ENCODE peak calls at places on chromosomes 11 and 22, in four cellular contexts. T, X, D and H are unnamed samples.

GRCh38 chr11:14906614-14907392 is 14.8 kb upstream of the CYP2R1 start:
- DNase-seq in T (no peak), X (no peak), D (no peak), H (no peak)

GRCh38 chr11:122951231-122951630 is 30.4 kb downstream of the BSX start:
- DNase-seq in T (no peak), X (no peak), D (no peak), H (no peak)

GRCh38 chr11:19370100-19370861 is 129.5 kb upstream of the E2F8 start:
- DNase-seq in T (no peak), X (no peak), D (no peak), H (peak)

GRCh38 chr22:23520875-23521441 is 59.1 kb downstream of the IGLL1 start:
- DNase-seq in T (peak), X (no peak), D (no peak), H (no peak)

GRCh38 chr11:55949330-55949729 is 13.1 kb upstream of the OR5I1 start:
- DNase-seq in T (no peak), X (no peak), D (no peak), H (no peak)

GRCh38 chr11:117468888-117469287 is 141.2 kb downstream of the CEP164 start:
- DNase-seq in T (no peak), X (no peak), D (no peak), H (no peak)

GRCh38 chr22:22446527-22446926 is 62.0 kb downstream of the ZNF280B start:
- DNase-seq in T (no peak), X (no peak), D (no peak), H (no peak)

GRCh38 chr22:23159287-23159622 is 14.0 kb downstream of the RAB36 start:
- DNase-seq in T (no peak), X (no peak), D (no peak), H (no peak)

GRCh38 chr11:7196396-7197146 is 55.1 kb upstream of the SYT9 start:
- DNase-seq in T (no peak), X (no peak), D (no peak), H (no peak)

GRCh38 chr22:48886604-48887393 is 940.9 kb downstream of the BRD1 start:
- DNase-seq in T (no peak), X (no peak), D (no peak), H (no peak)

GRCh38 chr11:46238078-46238966 is 39.1 kb upstream of the CREB3L1 start:
- DNase-seq in T (no peak), X (no peak), D (peak), H (no peak)

GRCh38 chr11:96242191-96242845 is 100.7 kb downstream of the MAML2 start:
- DNase-seq in T (no peak), X (no peak), D (no peak), H (no peak)

GRCh38 chr11:56624661-56625110 is 10.0 kb upstream of the OR5M1 start:
- DNase-seq in T (peak), X (no peak), D (peak), H (peak)

GRCh38 chr11:122733301-122733686 is 77.8 kb downstream of the UBASH3B start:
- DNase-seq in T (no peak), X (peak), D (no peak), H (no peak)

GRCh38 chr11:93169950-93170561 is 27.7 kb downstream of the SLC36A4 start:
- DNase-seq in T (no peak), X (peak), D (no peak), H (peak)

GRCh38 chr11:1879342-1879940 is 12.3 kb downstream of the PRR33 start:
- DNase-seq in T (no peak), X (no peak), D (no peak), H (no peak)

GRCh38 chr11:33132510-33132909 is 28.8 kb downstream of the CSTF3 start:
- DNase-seq in T (no peak), X (no peak), D (no peak), H (no peak)

GRCh38 chr11:70252844-70253243 is 17.6 kb upstream of the PPFIA1 start:
- DNase-seq in T (no peak), X (no peak), D (no peak), H (no peak)

GRCh38 chr22:35274154-35274871 is 17.0 kb downstream of the HMGXB4 start:
- DNase-seq in T (no peak), X (no peak), D (no peak), H (no peak)

GRCh38 chr22:26666035-26666338 is 8.6 kb downstream of the MIAT start:
- DNase-seq in T (no peak), X (no peak), D (no peak), H (no peak)

GRCh38 chr11:11849127-11849746 is 7.5 kb downstream of the USP47 start:
- DNase-seq in T (peak), X (no peak), D (peak), H (no peak)

GRCh38 chr22:24727218-24727851 is 47.2 kb downstream of the PIWIL3 start:
- DNase-seq in T (peak), X (peak), D (no peak), H (peak)

GRCh38 chr11:33027846-33028536 is 11.4 kb upstream of the TCP11L1 start:
- DNase-seq in T (no peak), X (no peak), D (no peak), H (no peak)

GRCh38 chr11:10693509-10694071 is at the start of gene IRAG1:
- DNase-seq in T (no peak), X (peak), D (no peak), H (no peak)

GRCh38 chr11:128323381-128323780 is 264.0 kb downstream of the ETS1 start:
- DNase-seq in T (no peak), X (no peak), D (no peak), H (no peak)

GRCh38 chr11:79102821-79103220 is 338.0 kb downstream of the TENM4 start:
- DNase-seq in T (no peak), X (no peak), D (no peak), H (no peak)

GRCh38 chr22:22825213-22825593 is 62.4 kb upstream of the IGLL5 start:
- DNase-seq in T (no peak), X (no peak), D (no peak), H (no peak)

GRCh38 chr22:27133951-27134664 is 476.7 kb downstream of the MIAT start:
- DNase-seq in T (peak), X (no peak), D (no peak), H (peak)

GRCh38 chr22:44625981-44626687 is 75.9 kb upstream of the PRR5 start:
- DNase-seq in T (peak), X (no peak), D (peak), H (no peak)

GRCh38 chr11:71490044-71490730 is 36.9 kb upstream of the KRTAP5-7 start:
- DNase-seq in T (no peak), X (no peak), D (no peak), H (no peak)

GRCh38 chr22:33519140-33519973 is 400.9 kb downstream of the LARGE1 start:
- DNase-seq in T (peak), X (no peak), D (peak), H (no peak)

GRCh38 chr11:72787262-72788104 is 6.4 kb downstream of the STARD10 start:
- DNase-seq in T (peak), X (no peak), D (no peak), H (no peak)

GRCh38 chr22:44406581-44407403 is 91.2 kb downstream of the RTL6 start:
- DNase-seq in T (no peak), X (no peak), D (no peak), H (no peak)

GRCh38 chr11:15967166-15967565 is 389.2 kb downstream of the SOX6 start:
- DNase-seq in T (no peak), X (no peak), D (no peak), H (no peak)